ENCODE peak calls at places on chromosome 15, in nine cellular contexts. U is HCT116, X is sigmoid colon, L is GM12891, E is breast epithelium, C is GM23338, O is endothelial cell of umbilical vein, R is prostate gland, F is SK-N-SH. Q is an unnamed sample.

GRCh38 chr15:42159381-42160015 is 3.1 kb upstream of the PLA2G4F start:
- DNase-seq in U (no peak), X (no peak), L (no peak), E (no peak), C (no peak), O (no peak), R (no peak), F (no peak), Q (no peak)

GRCh38 chr15:70013647-70014310 is 83.9 kb downstream of the TLE3 start:
- DNase-seq in U (no peak), X (no peak), L (no peak), E (no peak), C (no peak), O (no peak), R (no peak), F (no peak), Q (no peak)

GRCh38 chr15:76289582-76289981 is 21.7 kb downstream of the ETFA start:
- DNase-seq in U (no peak), X (no peak), L (no peak), E (no peak), C (no peak), O (no peak), R (no peak), F (no peak), Q (no peak)

GRCh38 chr15:89004726-89005030 is 83.6 kb upstream of the ABHD2 start:
- DNase-seq in U (no peak), X (no peak), L (no peak), E (no peak), C (no peak), O (no peak), R (no peak), F (no peak), Q (no peak)

GRCh38 chr15:47762621-47763020 is 45.3 kb downstream of the SEMA6D start:
- DNase-seq in U (no peak), X (no peak), L (no peak), E (no peak), C (no peak), O (no peak), R (no peak), F (no peak), Q (no peak)

GRCh38 chr15:99105516-99106341 is 849 bp downstream of the SYNM start:
- DNase-seq in U (no peak), X (peak), L (peak), E (no peak), C (peak), O (peak), R (no peak), F (peak), Q (no peak)

GRCh38 chr15:36831915-36832310 is 252.5 kb downstream of the CDIN1 start:
- DNase-seq in U (no peak), X (no peak), L (no peak), E (no peak), C (no peak), O (no peak), R (no peak), F (no peak), Q (no peak)

GRCh38 chr15:90711418-90711824 is 5.7 kb upstream of the BLM start:
- DNase-seq in U (no peak), X (no peak), L (no peak), E (no peak), C (no peak), O (no peak), R (no peak), F (no peak), Q (no peak)

GRCh38 chr15:83398591-83398990 is 48.5 kb upstream of the SH3GL3 start:
- DNase-seq in U (no peak), X (no peak), L (no peak), E (no peak), C (no peak), O (no peak), R (no peak), F (no peak), Q (no peak)

GRCh38 chr15:29805043-29805707 is 17.1 kb downstream of the TJP1 start:
- DNase-seq in U (no peak), X (no peak), L (no peak), E (no peak), C (no peak), O (peak), R (peak), F (no peak), Q (no peak)

GRCh38 chr15:73338058-73338457 is 30.7 kb downstream of the HCN4 start:
- DNase-seq in U (no peak), X (no peak), L (no peak), E (no peak), C (no peak), O (no peak), R (no peak), F (no peak), Q (no peak)

GRCh38 chr15:64897345-64897985 is 14.2 kb upstream of the ANKDD1A start:
- DNase-seq in U (no peak), X (peak), L (no peak), E (no peak), C (no peak), O (peak), R (no peak), F (no peak), Q (no peak)
- TF ChIP-seq POLR2AphosphoS5 in U (no peak), X (no peak), L (no peak), E (no peak), C (no peak), O (peak), R (no peak), F (no peak), Q (no peak)

DNA sequence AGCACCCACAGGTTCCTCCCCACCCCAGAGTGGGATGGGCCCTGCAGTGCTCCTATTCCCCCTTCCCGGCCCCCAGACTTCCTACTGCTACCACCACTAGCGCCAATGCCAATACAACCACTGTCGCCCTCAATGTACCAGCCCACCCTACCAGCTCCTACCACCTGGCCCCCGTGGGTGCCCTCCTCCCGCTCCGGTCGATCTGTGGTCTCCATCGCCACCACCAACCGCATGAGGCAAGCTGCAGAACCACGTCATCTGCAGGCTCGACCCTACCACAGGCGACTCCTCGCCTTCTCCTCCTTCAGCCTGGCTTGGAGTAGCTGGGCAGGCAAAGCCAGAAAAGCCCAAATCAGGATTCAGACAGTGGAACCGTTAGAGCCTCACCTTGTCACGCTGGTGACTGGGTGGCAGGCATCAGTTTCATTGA is 179.3 kb downstream of the POTEB3 start:
- DNase-seq in U (no peak), X (peak), L (no peak), E (peak), C (no peak), O (no peak), R (no peak), F (no peak), Q (no peak)
- TF ChIP-seq POLR2AphosphoS5 in U (no peak), X (no peak), L (no peak), E (no peak), C (no peak), O (no peak), R (no peak), F (no peak), Q (no peak)

GRCh38 chr15:75089781-75090734 is 66.7 kb downstream of the PPCDC start:
- DNase-seq in U (no peak), X (peak), L (no peak), E (no peak), C (no peak), O (peak), R (no peak), F (no peak), Q (no peak)
- TF ChIP-seq POLR2AphosphoS5 in U (no peak), X (peak), L (no peak), E (no peak), C (no peak), O (peak), R (no peak), F (no peak), Q (no peak)

DNA sequence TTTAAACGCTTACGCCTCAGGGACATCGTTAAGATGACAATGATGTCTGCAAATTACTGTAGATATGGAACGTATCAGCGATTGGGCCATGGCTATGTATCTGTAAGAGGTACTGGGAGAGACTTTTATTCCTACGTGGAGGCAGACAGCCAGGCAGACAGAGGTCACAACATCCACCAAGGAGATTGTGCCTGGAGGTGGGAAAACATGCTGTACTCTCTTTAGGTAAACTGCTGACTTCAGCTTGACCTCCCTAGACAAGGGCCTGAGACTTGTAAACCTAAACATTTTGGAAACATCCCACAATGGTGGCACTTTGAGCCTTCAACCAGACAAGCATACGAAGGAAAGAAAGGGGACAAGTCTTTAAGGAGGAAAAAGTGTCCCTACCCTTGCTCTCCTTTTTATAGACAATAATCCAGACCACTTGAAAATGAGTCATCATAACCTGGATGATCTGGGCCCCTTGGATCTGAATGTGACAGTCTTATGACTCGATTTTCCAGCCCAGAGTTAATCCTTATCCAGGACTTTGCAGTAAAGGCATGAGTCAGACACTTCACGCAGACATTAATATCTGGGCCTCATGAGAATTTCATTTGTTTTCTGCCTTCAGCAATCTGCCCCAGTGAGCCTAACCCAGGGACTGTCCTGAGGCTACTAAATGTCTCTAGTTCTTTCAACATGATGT is 6.7 kb upstream of the LDHAL6B start:
- DNase-seq in U (peak), X (no peak), L (no peak), E (no peak), C (no peak), O (peak), R (no peak), F (no peak), Q (no peak)
- TF ChIP-seq POLR2AphosphoS5 in U (no peak), X (peak), L (no peak), E (no peak), C (no peak), O (peak), R (no peak), F (no peak), Q (no peak)

GRCh38 chr15:75214293-75215096 is 12.8 kb downstream of the C15orf39 start:
- DNase-seq in U (no peak), X (no peak), L (no peak), E (no peak), C (peak), O (no peak), R (no peak), F (no peak), Q (no peak)

GRCh38 chr15:75217012-75217411 is 15.3 kb downstream of the C15orf39 start:
- DNase-seq in U (no peak), X (no peak), L (no peak), E (no peak), C (no peak), O (no peak), R (no peak), F (no peak), Q (no peak)

GRCh38 chr15:75213768-75214221 is 12.1 kb downstream of the C15orf39 start:
- DNase-seq in U (no peak), X (no peak), L (no peak), E (no peak), C (no peak), O (no peak), R (no peak), F (no peak), Q (no peak)

GRCh38 chr15:75213212-75213767 is 11.6 kb downstream of the C15orf39 start:
- DNase-seq in U (no peak), X (no peak), L (no peak), E (no peak), C (no peak), O (no peak), R (no peak), F (no peak), Q (no peak)

DNA sequence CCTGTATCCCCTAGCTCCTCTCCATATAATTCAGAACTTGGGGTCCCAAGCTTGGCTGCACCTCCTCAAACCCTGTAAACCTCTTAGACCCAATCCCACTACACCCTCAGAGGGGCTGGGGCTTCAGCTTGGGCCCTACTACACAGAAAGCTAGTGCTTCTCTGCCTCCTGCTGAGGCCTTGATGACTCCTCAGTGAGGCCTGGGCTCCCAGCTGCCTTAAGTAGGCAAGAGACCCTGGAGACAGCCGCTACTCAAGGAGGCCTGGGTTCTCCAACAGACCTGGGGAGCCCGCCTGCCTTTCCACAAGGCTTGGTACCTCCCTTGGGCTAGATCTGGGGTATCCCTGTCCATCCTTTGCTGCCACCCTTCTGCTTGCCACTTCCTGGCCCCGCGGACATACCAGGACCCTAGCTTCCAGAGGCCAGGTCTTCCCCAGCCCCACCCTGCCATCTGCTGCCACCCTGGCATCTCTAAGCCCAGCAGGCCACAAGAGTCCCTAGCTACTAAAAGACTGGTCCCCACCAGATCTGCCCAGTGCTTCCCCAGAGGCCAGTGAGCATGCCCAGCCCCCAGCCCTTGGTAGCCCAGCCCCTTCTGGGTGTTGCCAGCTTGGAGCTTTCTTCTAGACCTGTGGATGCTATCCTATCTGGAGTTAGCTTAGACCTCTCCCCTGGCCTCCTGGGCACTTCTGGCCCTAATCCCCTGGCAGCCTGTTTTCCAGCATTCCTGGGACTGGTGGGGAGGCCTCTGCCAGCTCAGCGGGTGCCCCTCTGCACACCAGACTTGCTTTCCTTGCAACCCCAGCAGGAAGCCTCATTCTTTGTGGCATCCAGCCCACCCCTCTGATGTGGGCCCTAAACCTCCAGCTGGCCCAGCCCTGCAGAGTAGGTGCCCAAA is 13.7 kb downstream of the C15orf39 start:
- DNase-seq in U (no peak), X (no peak), L (no peak), E (no peak), C (peak), O (no peak), R (no peak), F (no peak), Q (no peak)
- TF ChIP-seq POLR2AphosphoS5 in U (peak), X (no peak), L (peak), E (no peak), C (no peak), O (peak), R (no peak), F (no peak), Q (peak)

Q was measured in GM12892.